ENCODE peak calls at places on chromosomes 11 and 22, in nine cellular contexts. One of them, this sample, is unnamed.

GRCh38 chr11:68313574-68314202 is 1.3 kb downstream of the LRP5 start:
- DNase-seq in right atrium auricular region: no peak
- DNase-seq in GM12891: no peak
- DNase-seq in Peyer's patch: no peak
- DNase-seq in uterus: no peak
- DNase-seq in HFFc6: no peak
- DNase-seq in HS-5: no peak
- DNase-seq in naive thymus-derived CD4-positive, alpha-beta T cell: no peak
- DNase-seq in pons: no peak
- DNase-seq in this sample: no peak

GRCh38 chr11:46920709-46921108 is 2.4 kb upstream of the LRP4 start:
- DNase-seq in right atrium auricular region: peak; percentile 88
- DNase-seq in GM12891: no peak
- DNase-seq in Peyer's patch: no peak
- DNase-seq in uterus: peak; percentile 66
- DNase-seq in HFFc6: peak; percentile 99
- DNase-seq in HS-5: peak; percentile 93
- DNase-seq in naive thymus-derived CD4-positive, alpha-beta T cell: no peak
- DNase-seq in pons: no peak
- DNase-seq in this sample: no peak

GRCh38 chr11:103024086-103024485 is 67.9 kb downstream of the DCUN1D5 start:
- DNase-seq in right atrium auricular region: no peak
- DNase-seq in GM12891: no peak
- DNase-seq in Peyer's patch: no peak
- DNase-seq in uterus: no peak
- DNase-seq in HFFc6: no peak
- DNase-seq in HS-5: peak; percentile 31
- DNase-seq in naive thymus-derived CD4-positive, alpha-beta T cell: no peak
- DNase-seq in pons: no peak
- DNase-seq in this sample: no peak

GRCh38 chr11:100706179-100706578 is 19.1 kb downstream of the ARHGAP42 start:
- DNase-seq in right atrium auricular region: no peak
- DNase-seq in GM12891: no peak
- DNase-seq in Peyer's patch: no peak
- DNase-seq in uterus: no peak
- DNase-seq in HFFc6: no peak
- DNase-seq in HS-5: no peak
- DNase-seq in naive thymus-derived CD4-positive, alpha-beta T cell: no peak
- DNase-seq in pons: no peak
- DNase-seq in this sample: no peak

GRCh38 chr22:17369553-17370035 is 334 bp downstream of the CECR2 start:
- DNase-seq in right atrium auricular region: no peak
- DNase-seq in GM12891: no peak
- DNase-seq in Peyer's patch: peak; percentile 49
- DNase-seq in uterus: no peak
- DNase-seq in HFFc6: no peak
- DNase-seq in HS-5: no peak
- DNase-seq in naive thymus-derived CD4-positive, alpha-beta T cell: peak; percentile 44
- DNase-seq in pons: no peak
- DNase-seq in this sample: no peak

GRCh38 chr11:117396970-117397369 is 69.3 kb downstream of the CEP164 start:
- DNase-seq in right atrium auricular region: no peak
- DNase-seq in GM12891: no peak
- DNase-seq in Peyer's patch: no peak
- DNase-seq in uterus: no peak
- DNase-seq in HFFc6: no peak
- DNase-seq in HS-5: no peak
- DNase-seq in naive thymus-derived CD4-positive, alpha-beta T cell: no peak
- DNase-seq in pons: no peak
- DNase-seq in this sample: no peak

GRCh38 chr11:114738954-114739353 is 60.6 kb downstream of the NXPE2 start:
- DNase-seq in right atrium auricular region: no peak
- DNase-seq in GM12891: peak; percentile 10
- DNase-seq in Peyer's patch: peak; percentile 82
- DNase-seq in uterus: no peak
- DNase-seq in HFFc6: no peak
- DNase-seq in HS-5: no peak
- DNase-seq in naive thymus-derived CD4-positive, alpha-beta T cell: peak; percentile 24
- DNase-seq in pons: peak; percentile 40
- DNase-seq in this sample: no peak

GRCh38 chr22:40310081-40310770 is 36.1 kb upstream of the ADSL start:
- DNase-seq in right atrium auricular region: no peak
- DNase-seq in GM12891: no peak
- DNase-seq in Peyer's patch: no peak
- DNase-seq in uterus: peak; percentile 48
- DNase-seq in HFFc6: peak; percentile 85
- DNase-seq in HS-5: peak; percentile 83
- DNase-seq in naive thymus-derived CD4-positive, alpha-beta T cell: no peak
- DNase-seq in pons: no peak
- DNase-seq in this sample: no peak

GRCh38 chr11:100831929-100832480 is 144.9 kb downstream of the ARHGAP42 start:
- DNase-seq in right atrium auricular region: no peak
- DNase-seq in GM12891: no peak
- DNase-seq in Peyer's patch: no peak
- DNase-seq in uterus: no peak
- DNase-seq in HFFc6: no peak
- DNase-seq in HS-5: no peak
- DNase-seq in naive thymus-derived CD4-positive, alpha-beta T cell: no peak
- DNase-seq in pons: no peak
- DNase-seq in this sample: no peak

GRCh38 chr11:86571273-86571948 is 101.0 kb downstream of the ME3 start:
- DNase-seq in right atrium auricular region: no peak
- DNase-seq in GM12891: no peak
- DNase-seq in Peyer's patch: no peak
- DNase-seq in uterus: no peak
- DNase-seq in HFFc6: no peak
- DNase-seq in HS-5: no peak
- DNase-seq in naive thymus-derived CD4-positive, alpha-beta T cell: no peak
- DNase-seq in pons: no peak
- DNase-seq in this sample: peak; percentile 47

GRCh38 chr22:35552186-35552842 is 11.7 kb downstream of the RASD2 start:
- DNase-seq in right atrium auricular region: no peak
- DNase-seq in GM12891: peak; percentile 92
- DNase-seq in Peyer's patch: peak; percentile 78
- DNase-seq in uterus: no peak
- DNase-seq in HFFc6: no peak
- DNase-seq in HS-5: no peak
- DNase-seq in naive thymus-derived CD4-positive, alpha-beta T cell: peak; percentile 85
- DNase-seq in pons: no peak
- DNase-seq in this sample: no peak

GRCh38 chr11:61353109-61354067 is 8.3 kb downstream of the CYB561A3 start:
- DNase-seq in right atrium auricular region: no peak
- DNase-seq in GM12891: no peak
- DNase-seq in Peyer's patch: peak; percentile 83
- DNase-seq in uterus: no peak
- DNase-seq in HFFc6: no peak
- DNase-seq in HS-5: no peak
- DNase-seq in naive thymus-derived CD4-positive, alpha-beta T cell: no peak
- DNase-seq in pons: no peak
- DNase-seq in this sample: no peak

GRCh38 chr22:38950527-38951111 is 6.8 kb upstream of the APOBEC3A start:
- DNase-seq in right atrium auricular region: no peak
- DNase-seq in GM12891: no peak
- DNase-seq in Peyer's patch: no peak
- DNase-seq in uterus: no peak
- DNase-seq in HFFc6: no peak
- DNase-seq in HS-5: no peak
- DNase-seq in naive thymus-derived CD4-positive, alpha-beta T cell: no peak
- DNase-seq in pons: no peak
- DNase-seq in this sample: no peak

GRCh38 chr22:36734171-36735058 is 30.9 kb upstream of the CACNG2 start:
- DNase-seq in right atrium auricular region: no peak
- DNase-seq in GM12891: no peak
- DNase-seq in Peyer's patch: peak; percentile 34
- DNase-seq in uterus: no peak
- DNase-seq in HFFc6: peak; percentile 48
- DNase-seq in HS-5: no peak
- DNase-seq in naive thymus-derived CD4-positive, alpha-beta T cell: no peak
- DNase-seq in pons: peak; percentile 24
- DNase-seq in this sample: no peak

GRCh38 chr11:69511358-69512015 is 30.0 kb downstream of the LINC01488 start:
- DNase-seq in right atrium auricular region: no peak
- DNase-seq in GM12891: no peak
- DNase-seq in Peyer's patch: no peak
- DNase-seq in uterus: peak; percentile 11
- DNase-seq in HFFc6: no peak
- DNase-seq in HS-5: no peak
- DNase-seq in naive thymus-derived CD4-positive, alpha-beta T cell: no peak
- DNase-seq in pons: no peak
- DNase-seq in this sample: no peak

GRCh38 chr11:416757-417621 is 2.2 kb upstream of the SIGIRR start:
- DNase-seq in right atrium auricular region: no peak
- DNase-seq in GM12891: no peak
- DNase-seq in Peyer's patch: peak; percentile 81
- DNase-seq in uterus: no peak
- DNase-seq in HFFc6: no peak
- DNase-seq in HS-5: no peak
- DNase-seq in naive thymus-derived CD4-positive, alpha-beta T cell: peak; percentile 71
- DNase-seq in pons: no peak
- DNase-seq in this sample: no peak

GRCh38 chr22:36334081-36334831 is 53.5 kb downstream of the MYH9 start:
- DNase-seq in right atrium auricular region: no peak
- DNase-seq in GM12891: no peak
- DNase-seq in Peyer's patch: no peak
- DNase-seq in uterus: no peak
- DNase-seq in HFFc6: no peak
- DNase-seq in HS-5: no peak
- DNase-seq in naive thymus-derived CD4-positive, alpha-beta T cell: no peak
- DNase-seq in pons: peak; percentile 53
- DNase-seq in this sample: no peak

GRCh38 chr22:20803696-20804324 is 29.9 kb downstream of the SERPIND1 start:
- DNase-seq in right atrium auricular region: no peak
- DNase-seq in GM12891: no peak
- DNase-seq in Peyer's patch: peak; percentile 57
- DNase-seq in uterus: no peak
- DNase-seq in HFFc6: peak; percentile 25
- DNase-seq in HS-5: no peak
- DNase-seq in naive thymus-derived CD4-positive, alpha-beta T cell: peak; percentile 33
- DNase-seq in pons: no peak
- DNase-seq in this sample: no peak

GRCh38 chr11:64900263-64900678 is 16.7 kb downstream of the ATG2A start:
- DNase-seq in right atrium auricular region: no peak
- DNase-seq in GM12891: no peak
- DNase-seq in Peyer's patch: no peak
- DNase-seq in uterus: no peak
- DNase-seq in HFFc6: no peak
- DNase-seq in HS-5: no peak
- DNase-seq in naive thymus-derived CD4-positive, alpha-beta T cell: peak; percentile 54
- DNase-seq in pons: no peak
- DNase-seq in this sample: no peak

GRCh38 chr11:116837231-116838091 is at the start of gene APOA1:
- DNase-seq in right atrium auricular region: no peak
- DNase-seq in GM12891: no peak
- DNase-seq in Peyer's patch: peak; percentile 60
- DNase-seq in uterus: peak; percentile 46
- DNase-seq in HFFc6: no peak
- DNase-seq in HS-5: no peak
- DNase-seq in naive thymus-derived CD4-positive, alpha-beta T cell: no peak
- DNase-seq in pons: no peak
- DNase-seq in this sample: no peak

GRCh38 chr11:108511851-108512474 is 13.8 kb upstream of the POGLUT3 start:
- DNase-seq in right atrium auricular region: no peak
- DNase-seq in GM12891: no peak
- DNase-seq in Peyer's patch: no peak
- DNase-seq in uterus: no peak
- DNase-seq in HFFc6: peak; percentile 71
- DNase-seq in HS-5: no peak
- DNase-seq in naive thymus-derived CD4-positive, alpha-beta T cell: no peak
- DNase-seq in pons: no peak
- DNase-seq in this sample: no peak

GRCh38 chr11:97463891-97464290 is 1074.1 kb downstream of the JRKL start:
- DNase-seq in right atrium auricular region: no peak
- DNase-seq in GM12891: no peak
- DNase-seq in Peyer's patch: no peak
- DNase-seq in uterus: no peak
- DNase-seq in HFFc6: no peak
- DNase-seq in HS-5: no peak
- DNase-seq in naive thymus-derived CD4-positive, alpha-beta T cell: no peak
- DNase-seq in pons: no peak
- DNase-seq in this sample: no peak

GRCh38 chr22:21074092-21074715 is 28.5 kb downstream of the LRRC74B start:
- DNase-seq in right atrium auricular region: no peak
- DNase-seq in GM12891: no peak
- DNase-seq in Peyer's patch: peak; percentile 35
- DNase-seq in uterus: no peak
- DNase-seq in HFFc6: peak; percentile 85
- DNase-seq in HS-5: peak; percentile 87
- DNase-seq in naive thymus-derived CD4-positive, alpha-beta T cell: no peak
- DNase-seq in pons: no peak
- DNase-seq in this sample: no peak

GRCh38 chr11:64868904-64869570 is 9.4 kb downstream of the EHD1 start:
- DNase-seq in right atrium auricular region: no peak
- DNase-seq in GM12891: no peak
- DNase-seq in Peyer's patch: no peak
- DNase-seq in uterus: peak; percentile 69
- DNase-seq in HFFc6: peak; percentile 69
- DNase-seq in HS-5: peak; percentile 87
- DNase-seq in naive thymus-derived CD4-positive, alpha-beta T cell: no peak
- DNase-seq in pons: no peak
- DNase-seq in this sample: no peak

GRCh38 chr11:26698224-26698623 is 23.6 kb downstream of the SLC5A12 start:
- DNase-seq in right atrium auricular region: no peak
- DNase-seq in GM12891: no peak
- DNase-seq in Peyer's patch: peak; percentile 77
- DNase-seq in uterus: no peak
- DNase-seq in HFFc6: no peak
- DNase-seq in HS-5: no peak
- DNase-seq in naive thymus-derived CD4-positive, alpha-beta T cell: no peak
- DNase-seq in pons: no peak
- DNase-seq in this sample: no peak

GRCh38 chr11:76318744-76319384 is 62.1 kb downstream of the THAP12 start:
- DNase-seq in right atrium auricular region: peak; percentile 75
- DNase-seq in GM12891: peak; percentile 79
- DNase-seq in Peyer's patch: peak; percentile 94
- DNase-seq in uterus: peak; percentile 80
- DNase-seq in HFFc6: peak; percentile 25
- DNase-seq in HS-5: peak; percentile 28
- DNase-seq in naive thymus-derived CD4-positive, alpha-beta T cell: peak; percentile 81
- DNase-seq in pons: peak; percentile 71
- DNase-seq in this sample: peak; percentile 95